ENCODE peak calls at places on chromosomes 11 and 22, in eight cellular contexts. K is cardiac fibroblast, Z is left ventricle myocardium inferior, G is small intestine, Q is lower leg skin, U is MM.1S, W is astrocyte of the spinal cord, E is neuronal stem cell. H is an unnamed sample.

GRCh38 chr11:119622454-119623143 is 106.4 kb downstream of the NECTIN1 start:
- DNase-seq in U (no peak), G (no peak), Z (no peak), W (no peak), K (no peak), Q (no peak), E (no peak), H (no peak)

GRCh38 chr22:19984201-19984753 is 32.3 kb downstream of the ARVCF start:
- DNase-seq in Q (peak; percentile 54), G (no peak), W (peak; percentile 74), U (peak; percentile 26), E (no peak), Z (peak; percentile 71), K (peak; percentile 76), H (peak; percentile 30)

GRCh38 chr11:119859684-119860083 is 130.7 kb upstream of the NECTIN1 start:
- DNase-seq in Z (peak; percentile 22), Q (no peak), G (no peak), W (no peak), K (no peak), E (no peak), U (no peak), H (no peak)

GRCh38 chr22:40620464-40621046 is 16.0 kb downstream of the MRTFA start:
- DNase-seq in Z (no peak), W (peak; percentile 51), E (no peak), Q (no peak), G (no peak), U (no peak), K (peak; percentile 79), H (no peak)

GRCh38 chr11:111982019-111982464 is 43.2 kb upstream of the DLAT start:
- DNase-seq in W (peak; percentile 56), Q (peak; percentile 57), G (peak; percentile 92), K (peak; percentile 60), U (peak; percentile 79), E (peak; percentile 57), Z (no peak), H (peak; percentile 54)

GRCh38 chr22:25159028-25159427 is 40.6 kb upstream of the CRYBB3 start:
- DNase-seq in U (no peak), Q (no peak), W (peak; percentile 33), E (no peak), K (no peak), Z (no peak), G (no peak), H (no peak)

GRCh38 chr11:62012451-62013265 is 45.2 kb upstream of the FTH1 start:
- DNase-seq in U (no peak), Q (no peak), W (no peak), K (peak; percentile 75), Z (no peak), E (no peak), G (peak; percentile 61), H (peak; percentile 93)

GRCh38 chr11:100467821-100468508 is 219.1 kb upstream of the ARHGAP42 start:
- DNase-seq in K (no peak), E (no peak), W (no peak), G (peak; percentile 1), Z (no peak), Q (no peak), U (no peak), H (no peak)

GRCh38 chr11:14687943-14688627 is 44.5 kb downstream of the PDE3B start:
- DNase-seq in G (no peak), E (no peak), Z (no peak), U (no peak), W (no peak), Q (no peak), K (no peak), H (no peak)

GRCh38 chr11:82719316-82719715 is 14.3 kb downstream of the FAM181B start:
- DNase-seq in W (no peak), E (no peak), U (no peak), Z (no peak), G (no peak), Q (no peak), K (no peak), H (no peak)

GRCh38 chr11:71349627-71350026 is 97.2 kb upstream of the SHANK2 start:
- DNase-seq in K (no peak), Z (no peak), G (no peak), U (no peak), E (no peak), W (no peak), Q (no peak), H (no peak)

GRCh38 chr11:40228671-40229070 is 1230.8 kb downstream of the LRRC4C start:
- DNase-seq in Q (no peak), W (no peak), U (no peak), Z (no peak), E (no peak), K (no peak), G (no peak), H (no peak)

GRCh38 chr11:75689861-75690641 is 21.2 kb upstream of the MAP6 start:
- DNase-seq in E (no peak), U (no peak), G (no peak), W (no peak), Z (no peak), K (peak; percentile 3), Q (no peak), H (no peak)

GRCh38 chr22:47056361-47056760 is 293.9 kb downstream of the TBC1D22A start:
- DNase-seq in E (no peak), G (no peak), W (no peak), U (no peak), Z (no peak), K (no peak), Q (no peak), H (no peak)
- H3K4me3 ChIP-seq in E (no peak overlapping the region), G (no peak overlapping the region), W (no peak overlapping the region), U (no peak overlapping the region), Z (no peak overlapping the region), K (no peak overlapping the region), Q (no peak overlapping the region), H (no peak overlapping the region)

DNA sequence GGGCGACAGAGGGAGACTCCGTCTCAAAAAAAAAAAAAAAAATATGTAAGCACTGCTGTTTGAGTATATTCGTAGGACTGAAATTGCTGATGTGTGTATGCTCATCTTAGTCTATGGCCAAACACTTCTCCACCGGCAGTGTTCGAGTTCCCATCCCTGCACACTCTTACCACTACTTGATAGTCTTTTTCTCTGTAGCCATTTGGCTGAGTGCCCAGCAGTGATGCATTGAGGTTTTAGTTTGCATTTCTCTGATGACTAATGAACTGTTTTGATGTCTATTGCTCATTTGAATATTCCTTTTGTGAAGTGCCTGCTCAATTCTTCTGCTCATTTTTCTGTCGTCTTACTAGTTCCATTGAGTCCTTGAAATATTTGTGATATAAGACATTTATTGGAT is 1.9 kb downstream of the TIRAP start:
- DNase-seq in W (peak; percentile 94), E (no peak), Q (peak; percentile 73), U (peak; percentile 87), G (peak; percentile 91), K (peak; percentile 97), Z (no peak), H (peak; percentile 67)
- H3K4me3 ChIP-seq in W (no peak overlapping the region), E (no peak overlapping the region), Q (no peak overlapping the region), U (no peak overlapping the region), G (no peak overlapping the region), K (no peak overlapping the region), Z (no peak overlapping the region), H (no peak overlapping the region)

GRCh38 chr11:65421204-65422103 is 1.1 kb upstream of the NEAT1 start:
- DNase-seq in K (peak; percentile 99), G (peak; percentile 98), W (peak; percentile 97), Z (peak; percentile 92), Q (peak; percentile 98), U (peak; percentile 91), E (no peak), H (peak; percentile 93)

GRCh38 chr11:65422104-65422632 is 430 bp upstream of the NEAT1 start:
- DNase-seq in E (peak; percentile 92), K (peak; percentile 98), Z (peak; percentile 99), G (peak; percentile 92), U (peak; percentile 96), Q (peak; percentile 96), W (peak; percentile 98), H (no peak)

GRCh38 chr11:65419773-65420481 is 2.7 kb upstream of the NEAT1 start:
- DNase-seq in Z (peak; percentile 94), G (peak; percentile 97), K (peak; percentile 95), Q (peak; percentile 97), E (no peak), U (peak; percentile 95), W (peak; percentile 94), H (peak; percentile 79)

GRCh38 chr11:65419460-65419772 is 3.2 kb upstream of the NEAT1 start:
- DNase-seq in K (no peak), G (no peak), U (no peak), W (no peak), Q (no peak), Z (peak; percentile 31), E (no peak), H (no peak)

DNA sequence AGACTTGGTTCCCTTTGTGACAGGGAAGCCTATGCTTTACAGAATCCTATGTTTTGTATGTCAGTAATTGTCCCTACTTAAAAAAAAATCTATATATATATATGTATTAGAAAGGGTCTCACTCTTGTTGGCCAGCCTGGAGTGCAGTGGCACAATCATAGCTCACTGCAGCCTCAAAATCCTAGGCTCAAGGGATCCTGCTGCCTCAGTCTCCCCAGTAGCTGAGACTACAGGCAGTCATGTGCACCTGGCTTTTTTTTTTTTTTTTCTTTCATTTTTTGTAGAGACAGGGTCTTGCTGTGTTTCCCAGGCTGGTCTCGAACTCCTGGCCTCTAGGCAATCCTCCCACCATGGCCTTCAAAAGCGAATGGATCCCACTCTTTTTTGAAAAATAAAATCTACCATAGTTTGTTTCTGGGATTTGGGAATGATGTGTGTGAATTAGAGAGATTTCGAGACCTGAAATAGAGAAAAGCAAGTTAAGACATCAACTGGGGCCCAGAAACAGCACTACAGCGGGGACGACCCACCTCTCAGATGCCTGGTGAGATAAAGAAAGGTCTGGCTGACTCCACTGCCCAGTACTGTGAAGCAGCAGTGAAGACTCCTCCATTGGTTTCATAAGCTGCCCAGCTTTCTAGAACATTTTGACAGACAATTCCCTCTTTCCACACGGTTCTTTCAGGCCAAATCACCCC is 1.9 kb upstream of the NEAT1 start:
- DNase-seq in G (no peak), W (peak; percentile 10), Z (no peak), U (peak; percentile 47), Q (no peak), K (no peak), E (no peak), H (no peak)
- H3K4me3 ChIP-seq in G (peak overlapping the region; percentile 73), W (peak overlapping the region; percentile 10), Z (peak overlapping the region; percentile 80), U (peak overlapping the region; percentile 44), Q (no peak overlapping the region), K (no peak overlapping the region), E (no peak overlapping the region), H (peak overlapping the region; percentile 35)

GRCh38 chr11:27455667-27456066 is 16.9 kb downstream of the LGR4 start:
- DNase-seq in Q (no peak), E (no peak), Z (no peak), W (no peak), G (no peak), U (no peak), K (no peak), H (no peak)
- H3K4me3 ChIP-seq in Q (no peak overlapping the region), E (no peak overlapping the region), Z (no peak overlapping the region), W (no peak overlapping the region), G (no peak overlapping the region), U (no peak overlapping the region), K (no peak overlapping the region), H (peak overlapping the region; percentile 10)

GRCh38 chr22:32574397-32574796 is 99.8 kb downstream of the FBXO7 start:
- DNase-seq in K (no peak), U (no peak), G (no peak), E (no peak), W (no peak), Q (no peak), Z (no peak), H (no peak)
- H3K4me3 ChIP-seq in K (no peak overlapping the region), U (no peak overlapping the region), G (no peak overlapping the region), E (no peak overlapping the region), W (no peak overlapping the region), Q (no peak overlapping the region), Z (no peak overlapping the region), H (no peak overlapping the region)

GRCh38 chr11:10454902-10455631 is at the start of gene AMPD3:
- DNase-seq in Q (no peak), Z (no peak), U (no peak), G (peak; percentile 23), E (no peak), K (peak; percentile 98), W (peak; percentile 90), H (peak; percentile 84)
- H3K4me3 ChIP-seq in Q (peak within 1 kb of the TSS; percentile 4), Z (peak within 1 kb of the TSS; percentile 48), U (peak within 1 kb of the TSS; percentile 56), G (peak within 1 kb of the TSS; percentile 6), E (no peak within 1 kb of the TSS), K (peak within 1 kb of the TSS; percentile 4), W (peak within 1 kb of the TSS; percentile 30), H (peak within 1 kb of the TSS; percentile 37)